ENCODE peak calls at places on chromosomes 5 and 9, in six cellular contexts. Z, V, W, R, K and T are unnamed samples.

GRCh38 chr9:91465420-91465819 is 41.8 kb upstream of the NFIL3 start:
- DNase-seq in W (no peak), Z (peak; percentile 74), K (no peak), R (no peak), V (no peak), T (no peak)

GRCh38 chr5:138370537-138370936 is 18.1 kb downstream of the KDM3B start:
- DNase-seq in W (no peak), V (no peak), R (no peak), Z (peak; percentile 17), K (no peak), T (no peak)

GRCh38 chr9:105296889-105297288 is 52.4 kb downstream of the SLC44A1 start:
- DNase-seq in K (no peak), R (no peak), V (no peak), Z (peak; percentile 98), W (no peak), T (no peak)

GRCh38 chr9:74497750-74498615 is 848 bp downstream of the RORB start:
- DNase-seq in R (peak; percentile 60), K (no peak), W (peak; percentile 16), V (no peak), Z (peak; percentile 24), T (no peak)

GRCh38 chr5:68080282-68081050 is 135.1 kb upstream of the PIK3R1 start:
- DNase-seq in W (no peak), Z (no peak), V (no peak), R (no peak), K (no peak), T (no peak)

GRCh38 chr9:75552941-75553340 is 337.5 kb upstream of the PCSK5 start:
- DNase-seq in R (no peak), W (no peak), Z (no peak), V (no peak), K (no peak), T (no peak)

GRCh38 chr5:111453747-111454146 is 58.6 kb downstream of the STARD4 start:
- DNase-seq in K (no peak), R (no peak), Z (peak; percentile 56), V (no peak), W (no peak), T (no peak)

GRCh38 chr9:126514037-126514821 is 99.5 kb upstream of the LMX1B start:
- DNase-seq in V (peak; percentile 68), W (no peak), K (no peak), Z (peak; percentile 25), R (peak; percentile 94), T (no peak)

GRCh38 chr9:132231019-132231701 is 69.3 kb downstream of the NTNG2 start:
- DNase-seq in Z (no peak), K (no peak), V (no peak), W (no peak), R (no peak), T (no peak)

GRCh38 chr9:125544988-125545651 is 161.9 kb downstream of the MAPKAP1 start:
- DNase-seq in W (no peak), V (peak; percentile 55), Z (peak; percentile 84), K (no peak), R (no peak), T (no peak)

GRCh38 chr5:120465281-120465961 is 1.3 kb downstream of the PRR16 start:
- DNase-seq in Z (peak; percentile 74), V (peak; percentile 40), W (no peak), R (peak; percentile 69), K (peak; percentile 31), T (peak; percentile 61)

GRCh38 chr5:80141147-80141671 is 106.1 kb downstream of the THBS4 start:
- DNase-seq in K (peak; percentile 84), R (peak; percentile 92), Z (peak; percentile 80), V (peak; percentile 83), W (no peak), T (peak; percentile 85)

GRCh38 chr9:132039284-132039683 is 40.4 kb downstream of the MED27 start:
- DNase-seq in K (no peak), R (no peak), Z (no peak), W (no peak), V (no peak), T (no peak)

GRCh38 chr5:133292300-133292699 is 240.5 kb downstream of the HSPA4 start:
- DNase-seq in Z (no peak), W (no peak), V (no peak), K (no peak), R (no peak), T (no peak)

GRCh38 chr5:150619359-150620230 is 20.9 kb upstream of the SYNPO start:
- DNase-seq in K (no peak), V (no peak), Z (peak; percentile 69), W (no peak), R (peak; percentile 94), T (peak; percentile 74)

GRCh38 chr5:167857321-167857720 is 434.1 kb upstream of the WWC1 start:
- DNase-seq in Z (no peak), W (no peak), V (no peak), K (no peak), R (no peak), T (no peak)

GRCh38 chr9:99411068-99411467 is 189.0 kb downstream of the SEC61B start:
- DNase-seq in Z (peak; percentile 71), R (no peak), W (no peak), K (no peak), V (no peak), T (no peak)

GRCh38 chr5:179393078-179393477 is 47.8 kb upstream of the ADAMTS2 start:
- DNase-seq in V (no peak), W (no peak), Z (peak; percentile 97), R (no peak), K (peak; percentile 44), T (no peak)

GRCh38 chr5:79798892-79799590 is 109.4 kb downstream of the CMYA5 start:
- DNase-seq in R (no peak), V (no peak), W (no peak), Z (no peak), K (no peak), T (no peak)

GRCh38 chr9:77600810-77601209 is 47.3 kb downstream of the GNA14 start:
- DNase-seq in W (no peak), R (no peak), V (no peak), Z (no peak), K (no peak), T (no peak)

GRCh38 chr5:157865844-157866243 is 6.9 kb upstream of the CLINT1 start:
- DNase-seq in V (no peak), Z (peak; percentile 19), W (no peak), R (no peak), K (no peak), T (no peak)

GRCh38 chr9:83544002-83544698 is 5.9 kb upstream of the FRMD3 start:
- DNase-seq in V (no peak), W (peak; percentile 65), K (no peak), R (no peak), Z (peak; percentile 80), T (peak; percentile 38)

GRCh38 chr9:120869726-120870125 is 7.3 kb downstream of the PHF19 start:
- DNase-seq in K (no peak), R (peak; percentile 69), Z (no peak), V (no peak), W (no peak), T (peak; percentile 47)

GRCh38 chr5:127007522-127007921 is 22.8 kb downstream of the MARCHF3 start:
- DNase-seq in K (no peak), R (no peak), V (no peak), W (no peak), Z (no peak), T (no peak)

GRCh38 chr5:97544279-97545077 is 361.4 kb upstream of the RIOK2 start:
- DNase-seq in Z (peak; percentile 59), K (no peak), W (no peak), R (no peak), V (no peak), T (no peak)

GRCh38 chr9:117725426-117725887 is 21.3 kb downstream of the TLR4 start:
- DNase-seq in R (no peak), V (no peak), Z (peak; percentile 68), K (peak; percentile 33), W (no peak), T (no peak)

GRCh38 chr9:134390947-134391318 is 64.7 kb downstream of the RXRA start:
- DNase-seq in K (no peak), R (no peak), Z (no peak), V (no peak), W (no peak), T (no peak)

GRCh38 chr9:134390537-134390936 is 64.3 kb downstream of the RXRA start:
- DNase-seq in V (no peak), R (no peak), W (peak; percentile 83), K (no peak), Z (no peak), T (no peak)

GRCh38 chr9:134389659-134390058 is 63.4 kb downstream of the RXRA start:
- DNase-seq in V (no peak), Z (no peak), K (no peak), R (no peak), W (no peak), T (no peak)

GRCh38 chr9:134392900-134393299 is 66.6 kb downstream of the RXRA start:
- DNase-seq in R (no peak), Z (no peak), K (no peak), V (no peak), W (no peak), T (no peak)

GRCh38 chr9:134391319-134392231 is 65.3 kb downstream of the RXRA start:
- DNase-seq in Z (no peak), K (no peak), V (no peak), R (no peak), W (peak; percentile 94), T (no peak)
- H3K4me3 ChIP-seq in Z (no peak overlapping the region), K (no peak overlapping the region), V (no peak overlapping the region), R (no peak overlapping the region), W (peak overlapping the region; percentile 88), T (no peak overlapping the region)

GRCh38 chr5:140557965-140558364 is 692 bp upstream of the SRA1 start:
- DNase-seq in Z (no peak), K (no peak), V (no peak), W (no peak), R (no peak), T (no peak)
- H3K4me3 ChIP-seq in Z (no peak overlapping the region), K (no peak overlapping the region), V (peak overlapping the region; percentile 70), W (peak overlapping the region; percentile 94), R (no peak overlapping the region), T (no peak overlapping the region)

GRCh38 chr5:173733831-173734491 is 117.5 kb upstream of the BOD1 start:
- DNase-seq in Z (no peak), W (peak; percentile 66), K (no peak), V (no peak), R (no peak), T (no peak)
- H3K4me3 ChIP-seq in Z (no peak overlapping the region), W (no peak overlapping the region), K (no peak overlapping the region), V (no peak overlapping the region), R (no peak overlapping the region), T (no peak overlapping the region)

DNA sequence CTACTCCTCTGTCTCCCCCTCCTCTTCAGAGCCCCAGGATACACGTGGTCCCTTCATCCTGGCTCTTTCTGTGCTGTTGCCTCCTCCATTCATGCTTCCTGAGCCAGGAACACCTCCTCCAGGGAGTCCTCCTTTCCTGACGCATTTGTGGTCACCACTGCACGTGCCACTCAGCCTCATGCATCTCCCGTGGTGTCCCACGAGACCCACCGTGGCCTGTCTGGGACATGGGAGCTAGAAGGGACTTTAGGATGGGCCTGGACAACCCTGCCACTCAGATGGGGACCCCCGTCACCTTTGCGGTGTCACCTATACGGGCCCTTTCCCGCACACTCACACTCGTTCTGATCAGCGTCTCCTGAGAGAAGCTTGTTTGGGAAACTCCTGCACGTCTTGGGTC is 6.7 kb downstream of the GLIPR2 start:
- DNase-seq in V (no peak), W (no peak), K (no peak), Z (no peak), R (no peak), T (no peak)
- H3K4me3 ChIP-seq in V (peak overlapping the region; percentile 22), W (peak overlapping the region; percentile 20), K (no peak overlapping the region), Z (no peak overlapping the region), R (no peak overlapping the region), T (no peak overlapping the region)